ENCODE peak calls at places on chromosomes 4 and X, in seven cellular contexts. One of them, this sample, is unnamed.

GRCh38 chr4:82213485-82214162 is 160.2 kb downstream of the HNRNPD start:
- DNase-seq in ascending aorta: no peak
- DNase-seq in neural progenitor cell: no peak
- DNase-seq in heart left ventricle: no peak
- DNase-seq in upper lobe of right lung: no peak
- DNase-seq in CD8-positive, alpha-beta T cell: peak
- DNase-seq in colonic mucosa: no peak
- DNase-seq in this sample: no peak

GRCh38 chr4:56870927-56871326 is 36.8 kb upstream of the REST start:
- DNase-seq in ascending aorta: peak
- DNase-seq in neural progenitor cell: no peak
- DNase-seq in heart left ventricle: no peak
- DNase-seq in upper lobe of right lung: no peak
- DNase-seq in CD8-positive, alpha-beta T cell: no peak
- DNase-seq in colonic mucosa: no peak
- DNase-seq in this sample: no peak

GRCh38 chrX:39452404-39452803 is 645.4 kb downstream of the BCOR start:
- DNase-seq in ascending aorta: no peak
- DNase-seq in neural progenitor cell: no peak
- DNase-seq in heart left ventricle: no peak
- DNase-seq in upper lobe of right lung: no peak
- DNase-seq in CD8-positive, alpha-beta T cell: no peak
- DNase-seq in colonic mucosa: no peak
- DNase-seq in this sample: no peak

GRCh38 chrX:153438522-153438921 is 7.3 kb downstream of the TREX2 start:
- DNase-seq in ascending aorta: no peak
- DNase-seq in neural progenitor cell: peak
- DNase-seq in heart left ventricle: no peak
- DNase-seq in upper lobe of right lung: no peak
- DNase-seq in CD8-positive, alpha-beta T cell: no peak
- DNase-seq in colonic mucosa: no peak
- DNase-seq in this sample: no peak

GRCh38 chr4:42454755-42455154 is 57.5 kb downstream of the SHISA3 start:
- DNase-seq in ascending aorta: no peak
- DNase-seq in neural progenitor cell: no peak
- DNase-seq in heart left ventricle: no peak
- DNase-seq in upper lobe of right lung: no peak
- DNase-seq in CD8-positive, alpha-beta T cell: no peak
- DNase-seq in colonic mucosa: no peak
- DNase-seq in this sample: no peak

GRCh38 chr4:102344955-102345794 is at the start of gene SLC39A8:
- DNase-seq in ascending aorta: peak
- DNase-seq in neural progenitor cell: peak
- DNase-seq in heart left ventricle: peak
- DNase-seq in upper lobe of right lung: peak
- DNase-seq in CD8-positive, alpha-beta T cell: peak
- DNase-seq in colonic mucosa: peak
- DNase-seq in this sample: peak

GRCh38 chr4:158722917-158723793 is at the start of gene PPID:
- DNase-seq in ascending aorta: peak
- DNase-seq in neural progenitor cell: peak
- DNase-seq in heart left ventricle: peak
- DNase-seq in upper lobe of right lung: peak
- DNase-seq in CD8-positive, alpha-beta T cell: peak
- DNase-seq in colonic mucosa: peak
- DNase-seq in this sample: peak

GRCh38 chrX:15882704-15883539 is 28.3 kb upstream of the AP1S2 start:
- DNase-seq in ascending aorta: no peak
- DNase-seq in neural progenitor cell: no peak
- DNase-seq in heart left ventricle: no peak
- DNase-seq in upper lobe of right lung: no peak
- DNase-seq in CD8-positive, alpha-beta T cell: no peak
- DNase-seq in colonic mucosa: no peak
- DNase-seq in this sample: no peak

GRCh38 chr4:51895158-51895557 is 52.2 kb downstream of the DCUN1D4 start:
- DNase-seq in ascending aorta: no peak
- DNase-seq in neural progenitor cell: no peak
- DNase-seq in heart left ventricle: no peak
- DNase-seq in upper lobe of right lung: no peak
- DNase-seq in CD8-positive, alpha-beta T cell: no peak
- DNase-seq in colonic mucosa: no peak
- DNase-seq in this sample: no peak

GRCh38 chr4:3802571-3803474 is 36.6 kb downstream of the ADRA2C start:
- DNase-seq in ascending aorta: no peak
- DNase-seq in neural progenitor cell: no peak
- DNase-seq in heart left ventricle: peak
- DNase-seq in upper lobe of right lung: no peak
- DNase-seq in CD8-positive, alpha-beta T cell: no peak
- DNase-seq in colonic mucosa: no peak
- DNase-seq in this sample: no peak

GRCh38 chrX:143632625-143633387 is 3.1 kb downstream of the SLITRK4 start:
- DNase-seq in ascending aorta: no peak
- DNase-seq in neural progenitor cell: peak
- DNase-seq in heart left ventricle: no peak
- DNase-seq in upper lobe of right lung: no peak
- DNase-seq in CD8-positive, alpha-beta T cell: no peak
- DNase-seq in colonic mucosa: no peak
- DNase-seq in this sample: no peak

GRCh38 chrX:11111947-11112346 is 815 bp downstream of the HCCS start:
- DNase-seq in ascending aorta: no peak
- DNase-seq in neural progenitor cell: no peak
- DNase-seq in heart left ventricle: no peak
- DNase-seq in upper lobe of right lung: no peak
- DNase-seq in CD8-positive, alpha-beta T cell: no peak
- DNase-seq in colonic mucosa: peak
- DNase-seq in this sample: no peak

GRCh38 chrX:27890611-27891010 is 82.8 kb downstream of the MAGEB10 start:
- DNase-seq in ascending aorta: no peak
- DNase-seq in neural progenitor cell: no peak
- DNase-seq in heart left ventricle: no peak
- DNase-seq in upper lobe of right lung: no peak
- DNase-seq in CD8-positive, alpha-beta T cell: no peak
- DNase-seq in colonic mucosa: no peak
- DNase-seq in this sample: no peak

GRCh38 chr4:114265342-114265741 is 285.9 kb upstream of the ARSJ start:
- DNase-seq in ascending aorta: no peak
- DNase-seq in neural progenitor cell: no peak
- DNase-seq in heart left ventricle: no peak
- DNase-seq in upper lobe of right lung: no peak
- DNase-seq in CD8-positive, alpha-beta T cell: no peak
- DNase-seq in colonic mucosa: no peak
- DNase-seq in this sample: no peak

GRCh38 chr4:101140228-101140627 is 207.1 kb downstream of the PPP3CA start:
- DNase-seq in ascending aorta: no peak
- DNase-seq in neural progenitor cell: no peak
- DNase-seq in heart left ventricle: no peak
- DNase-seq in upper lobe of right lung: no peak
- DNase-seq in CD8-positive, alpha-beta T cell: no peak
- DNase-seq in colonic mucosa: no peak
- DNase-seq in this sample: no peak

DNA sequence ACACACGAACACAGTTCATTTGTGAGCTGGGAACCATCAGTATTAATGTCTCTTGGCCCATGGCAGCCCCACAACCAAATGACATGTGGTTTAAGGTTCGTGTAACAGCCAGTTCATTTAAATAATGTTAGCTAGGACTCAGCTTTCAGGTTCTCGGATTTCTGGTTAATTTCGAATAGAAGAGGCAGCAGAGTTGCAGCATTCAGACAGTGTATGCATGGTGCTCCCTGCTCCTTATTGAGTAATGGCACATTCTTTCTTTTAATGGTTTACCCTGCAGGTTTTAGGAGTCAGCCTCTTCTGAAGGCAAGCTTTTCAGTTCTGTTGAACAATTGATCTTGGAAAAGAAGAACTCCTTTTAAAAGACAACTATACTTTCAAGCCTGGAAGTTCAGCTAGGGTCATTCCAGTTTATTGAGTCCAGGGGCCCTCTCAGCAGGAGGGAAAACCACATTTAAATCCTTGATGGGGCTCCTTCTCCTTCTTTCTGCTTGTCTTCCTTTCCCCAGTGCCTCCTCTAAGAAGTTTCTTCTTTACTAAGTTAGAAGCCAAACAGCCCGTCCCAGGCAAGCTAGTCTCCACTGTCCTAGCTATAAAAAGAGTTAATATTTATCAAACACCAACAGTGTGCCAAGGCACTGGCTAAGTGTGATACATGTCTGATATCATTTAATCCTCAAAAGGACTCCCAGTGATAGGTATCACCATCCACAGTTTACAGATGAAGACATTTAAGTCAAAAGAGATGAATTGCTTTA is 5.0 kb upstream of the RNF175 start:
- DNase-seq in ascending aorta: no peak
- DNase-seq in neural progenitor cell: peak
- DNase-seq in heart left ventricle: no peak
- DNase-seq in upper lobe of right lung: no peak
- DNase-seq in CD8-positive, alpha-beta T cell: no peak
- DNase-seq in colonic mucosa: no peak
- DNase-seq in this sample: no peak
- H3K27ac ChIP-seq in ascending aorta: no peak
- H3K27ac ChIP-seq in neural progenitor cell: peak
- H3K27ac ChIP-seq in heart left ventricle: no peak
- H3K27ac ChIP-seq in upper lobe of right lung: no peak
- H3K27ac ChIP-seq in CD8-positive, alpha-beta T cell: no peak
- H3K27ac ChIP-seq in colonic mucosa: no peak
- H3K27ac ChIP-seq in this sample: no peak

GRCh38 chr4:78296261-78296660 is 239.1 kb downstream of the FRAS1 start:
- DNase-seq in ascending aorta: no peak
- DNase-seq in neural progenitor cell: no peak
- DNase-seq in heart left ventricle: no peak
- DNase-seq in upper lobe of right lung: no peak
- DNase-seq in CD8-positive, alpha-beta T cell: no peak
- DNase-seq in colonic mucosa: no peak
- DNase-seq in this sample: no peak
- TF ChIP-seq CTCF in ascending aorta: no peak
- TF ChIP-seq CTCF in neural progenitor cell: peak
- TF ChIP-seq CTCF in heart left ventricle: no peak
- TF ChIP-seq CTCF in upper lobe of right lung: no peak
- TF ChIP-seq CTCF in CD8-positive, alpha-beta T cell: no peak
- TF ChIP-seq CTCF in colonic mucosa: no peak
- TF ChIP-seq CTCF in this sample: no peak

GRCh38 chr4:16083217-16084191 is at the start of gene PROM1:
- DNase-seq in ascending aorta: no peak
- DNase-seq in neural progenitor cell: peak
- DNase-seq in heart left ventricle: peak
- DNase-seq in upper lobe of right lung: peak
- DNase-seq in CD8-positive, alpha-beta T cell: no peak
- DNase-seq in colonic mucosa: peak
- DNase-seq in this sample: no peak
- H3K27ac ChIP-seq in ascending aorta: no peak
- H3K27ac ChIP-seq in neural progenitor cell: no peak
- H3K27ac ChIP-seq in heart left ventricle: no peak
- H3K27ac ChIP-seq in upper lobe of right lung: no peak
- H3K27ac ChIP-seq in CD8-positive, alpha-beta T cell: no peak
- H3K27ac ChIP-seq in colonic mucosa: no peak
- H3K27ac ChIP-seq in this sample: no peak

GRCh38 chr4:97153042-97153441 is 990.2 kb downstream of the STPG2 start:
- DNase-seq in ascending aorta: no peak
- DNase-seq in neural progenitor cell: peak
- DNase-seq in heart left ventricle: no peak
- DNase-seq in upper lobe of right lung: no peak
- DNase-seq in CD8-positive, alpha-beta T cell: no peak
- DNase-seq in colonic mucosa: no peak
- DNase-seq in this sample: no peak
- TF ChIP-seq CTCF in ascending aorta: no peak
- TF ChIP-seq CTCF in neural progenitor cell: peak
- TF ChIP-seq CTCF in heart left ventricle: no peak
- TF ChIP-seq CTCF in upper lobe of right lung: no peak
- TF ChIP-seq CTCF in CD8-positive, alpha-beta T cell: no peak
- TF ChIP-seq CTCF in colonic mucosa: peak
- TF ChIP-seq CTCF in this sample: no peak

This sample was measured in CD4-positive, alpha-beta T cell.